ENCODE peak calls at places on chromosome 22, in nine cellular contexts. P is prostate gland; V is colonic mucosa; S is PC-9; F is naive thymus-derived CD4-positive, alpha-beta T cell; T is fibroblast of lung; D is esophagus muscularis mucosa; C is CD8-positive, alpha-beta T cell; W is heart right ventricle. L is an unnamed sample. For H3K4me1 and H3K36me3, the result is how much of the 10 kb centered on the place peaks cover.

GRCh38 chr22:24977370-24978230 is 25.1 kb downstream of the KIAA1671 start:
- DNase-seq in P (peak), V (peak), S (no peak), F (no peak), T (no peak), D (no peak), C (no peak), W (peak), L (no peak)

GRCh38 chr22:35175392-35175791 is 81.9 kb upstream of the HMGXB4 start:
- DNase-seq in P (no peak), V (no peak), S (no peak), F (no peak), T (no peak), D (peak), C (no peak), W (no peak), L (no peak)

GRCh38 chr22:40578171-40578570 is 58.3 kb downstream of the MRTFA start:
- DNase-seq in P (no peak), V (no peak), S (no peak), F (peak), T (no peak), D (no peak), C (no peak), W (no peak), L (no peak)

GRCh38 chr22:44382461-44383038 is 69.8 kb upstream of the SHISAL1 start:
- DNase-seq in P (no peak), V (no peak), S (no peak), F (no peak), T (no peak), D (no peak), C (no peak), W (no peak), L (no peak)

GRCh38 chr22:49807780-49808708 is 19.6 kb downstream of the BRD1 start:
- DNase-seq in P (no peak), V (no peak), S (no peak), F (peak), T (peak), D (no peak), C (peak), W (no peak), L (no peak)

GRCh38 chr22:19910180-19910744 is 31.3 kb upstream of the COMT start:
- DNase-seq in P (no peak), V (no peak), S (no peak), F (no peak), T (no peak), D (no peak), C (no peak), W (no peak), L (no peak)

GRCh38 chr22:20094158-20094807 is 14.2 kb downstream of the DGCR8 start:
- DNase-seq in P (no peak), V (no peak), S (no peak), F (no peak), T (no peak), D (no peak), C (no peak), W (no peak), L (no peak)

GRCh38 chr22:49647346-49648026 is 180.2 kb downstream of the BRD1 start:
- DNase-seq in P (no peak), V (no peak), S (no peak), F (no peak), T (no peak), D (no peak), C (no peak), W (no peak), L (no peak)

GRCh38 chr22:35231585-35232084 is 25.7 kb upstream of the HMGXB4 start:
- DNase-seq in P (peak), V (peak), S (peak), F (peak), T (peak), D (no peak), C (peak), W (peak), L (peak)

GRCh38 chr22:48727454-48728058 is 1100.1 kb downstream of the BRD1 start:
- DNase-seq in P (no peak), V (no peak), S (no peak), F (no peak), T (no peak), D (no peak), C (no peak), W (no peak), L (no peak)

GRCh38 chr22:50148991-50149721 is 21.4 kb upstream of the PANX2 start:
- DNase-seq in P (peak), V (peak), S (peak), F (peak), T (peak), D (no peak), C (peak), W (no peak), L (peak)

GRCh38 chr22:44975444-44976262 is 34.2 kb downstream of the PHF21B start:
- DNase-seq in P (peak), V (peak), S (peak), F (no peak), T (peak), D (no peak), C (no peak), W (peak), L (peak)

GRCh38 chr22:48161354-48161753 is 1398.9 kb downstream of the TBC1D22A start:
- DNase-seq in P (no peak), V (peak), S (no peak), F (no peak), T (no peak), D (no peak), C (no peak), W (no peak), L (no peak)

GRCh38 chr22:21015051-21016006 is at the start of gene P2RX6:
- DNase-seq in P (no peak), V (no peak), S (no peak), F (no peak), T (peak), D (no peak), C (no peak), W (no peak), L (peak)

GRCh38 chr22:45969414-45969799 is 7.6 kb downstream of the WNT7B start:
- DNase-seq in P (no peak), V (no peak), S (peak), F (no peak), T (no peak), D (no peak), C (no peak), W (no peak), L (no peak)

GRCh38 chr22:50170453-50171318 is at the start of gene PANX2:
- DNase-seq in P (no peak), V (no peak), S (no peak), F (no peak), T (peak), D (no peak), C (no peak), W (no peak), L (no peak)

GRCh38 chr22:17744430-17744829 is 29.8 kb downstream of the BID start:
- DNase-seq in P (no peak), V (no peak), S (no peak), F (no peak), T (no peak), D (no peak), C (no peak), W (no peak), L (no peak)

GRCh38 chr22:20953668-20954500 is 13.2 kb upstream of the AIFM3 start:
- DNase-seq in P (peak), V (no peak), S (no peak), F (no peak), T (peak), D (no peak), C (no peak), W (no peak), L (peak)

GRCh38 chr22:40519284-40519947 is 117.1 kb downstream of the MRTFA start:
- DNase-seq in P (no peak), V (no peak), S (no peak), F (peak), T (no peak), D (no peak), C (no peak), W (no peak), L (no peak)

GRCh38 chr22:19761500-19762314 is 1.1 kb downstream of the TBX1 start:
- DNase-seq in P (no peak), V (no peak), S (no peak), F (no peak), T (no peak), D (no peak), C (no peak), W (no peak), L (no peak)

GRCh38 chr22:20116376-20116950 is 559 bp downstream of the RANBP1 start:
- DNase-seq in P (no peak), V (no peak), S (no peak), F (no peak), T (no peak), D (no peak), C (no peak), W (peak), L (no peak)

GRCh38 chr22:26002456-26002855 is 166.8 kb upstream of the SEZ6L start:
- DNase-seq in P (no peak), V (no peak), S (no peak), F (no peak), T (no peak), D (no peak), C (no peak), W (no peak), L (no peak)

GRCh38 chr22:38733329-38734202 is 22.2 kb downstream of the SUN2 start:
- DNase-seq in P (peak), V (peak), S (no peak), F (no peak), T (peak), D (peak), C (peak), W (peak), L (peak)

GRCh38 chr22:17948101-17948500 is 76.3 kb downstream of the MICAL3 start:
- DNase-seq in P (no peak), V (no peak), S (no peak), F (no peak), T (no peak), D (no peak), C (no peak), W (no peak), L (no peak)

GRCh38 chr22:40965936-40966557 is 14.9 kb downstream of the RBX1 start:
- DNase-seq in P (peak), V (no peak), S (no peak), F (no peak), T (no peak), D (no peak), C (no peak), W (no peak), L (no peak)

GRCh38 chr22:25057013-25057881 is 104.7 kb downstream of the KIAA1671 start:
- DNase-seq in P (peak), V (peak), S (no peak), F (peak), T (no peak), D (no peak), C (peak), W (peak), L (peak)

GRCh38 chr22:19772673-19773469 is 12.3 kb downstream of the TBX1 start:
- DNase-seq in P (no peak), V (no peak), S (no peak), F (no peak), T (no peak), D (no peak), C (no peak), W (no peak), L (no peak)

GRCh38 chr22:49586244-49586748 is 241.4 kb downstream of the BRD1 start:
- DNase-seq in P (no peak), V (no peak), S (no peak), F (no peak), T (no peak), D (no peak), C (no peak), W (no peak), L (no peak)

GRCh38 chr22:46933040-46933439 is 170.6 kb downstream of the TBC1D22A start:
- DNase-seq in P (no peak), V (no peak), S (no peak), F (no peak), T (no peak), D (no peak), C (no peak), W (no peak), L (no peak)

GRCh38 chr22:35066768-35067167 is 810 bp downstream of the ISX start:
- DNase-seq in P (no peak), V (peak), S (no peak), F (no peak), T (no peak), D (no peak), C (no peak), W (no peak), L (no peak)

DNA sequence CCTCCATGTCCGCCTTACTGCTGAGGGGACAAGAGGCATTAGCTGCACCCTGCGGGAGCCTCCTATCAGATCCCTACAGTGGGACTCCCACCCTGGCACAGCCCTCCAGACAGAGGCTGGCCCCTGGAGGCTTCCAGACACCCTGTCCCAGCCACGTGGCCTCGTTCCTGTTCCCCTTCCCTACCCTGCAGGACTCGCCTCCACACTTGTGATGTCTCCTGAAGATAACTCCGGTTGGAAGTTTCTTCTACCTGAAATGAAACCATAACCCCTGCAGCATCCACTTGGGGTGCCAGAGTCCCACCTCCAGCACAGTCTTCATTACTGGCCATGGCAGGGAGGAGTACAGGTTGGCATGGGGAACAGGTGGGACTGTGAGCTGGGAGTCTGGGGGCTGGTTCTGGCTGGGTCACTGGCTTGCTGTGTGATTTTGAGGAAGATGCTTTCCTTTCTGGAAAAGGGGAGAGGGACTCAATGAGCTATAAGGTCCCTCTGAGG is 4.9 kb upstream of the SH3BP1 start:
- DNase-seq in P (no peak), V (no peak), S (no peak), F (no peak), T (no peak), D (no peak), C (no peak), W (no peak), L (no peak)
- H3K4me1 ChIP-seq in P (under half), V (under half), S (under half), F (half or more), T (under half), D (under half), C (half or more), W (half or more), L (under half)

GRCh38 chr22:23184764-23185113 is 4.4 kb downstream of the BCR start:
- DNase-seq in P (no peak), V (no peak), S (no peak), F (no peak), T (no peak), D (no peak), C (no peak), W (no peak), L (no peak)
- H3K4me3 ChIP-seq in P (no peak), V (no peak), S (peak), F (no peak), T (no peak), D (peak), C (no peak), W (no peak), L (no peak)

GRCh38 chr22:29265929-29266328 is 1.9 kb downstream of the RHBDD3 start:
- DNase-seq in P (no peak), V (no peak), S (no peak), F (no peak), T (no peak), D (no peak), C (no peak), W (no peak), L (no peak)

GRCh38 chr22:29267462-29267857 is 321 bp downstream of the RHBDD3 start:
- DNase-seq in P (no peak), V (peak), S (no peak), F (no peak), T (no peak), D (no peak), C (no peak), W (no peak), L (no peak)

GRCh38 chr22:29267858-29268510 is at the start of the genes EWSR1 and RHBDD3:
- DNase-seq in P (peak), V (peak), S (peak), F (peak), T (peak), D (peak), C (peak), W (peak), L (peak)

GRCh38 chr22:29265306-29265705 is 2.5 kb downstream of the RHBDD3 start:
- DNase-seq in P (no peak), V (no peak), S (no peak), F (no peak), T (no peak), D (no peak), C (no peak), W (no peak), L (no peak)

DNA sequence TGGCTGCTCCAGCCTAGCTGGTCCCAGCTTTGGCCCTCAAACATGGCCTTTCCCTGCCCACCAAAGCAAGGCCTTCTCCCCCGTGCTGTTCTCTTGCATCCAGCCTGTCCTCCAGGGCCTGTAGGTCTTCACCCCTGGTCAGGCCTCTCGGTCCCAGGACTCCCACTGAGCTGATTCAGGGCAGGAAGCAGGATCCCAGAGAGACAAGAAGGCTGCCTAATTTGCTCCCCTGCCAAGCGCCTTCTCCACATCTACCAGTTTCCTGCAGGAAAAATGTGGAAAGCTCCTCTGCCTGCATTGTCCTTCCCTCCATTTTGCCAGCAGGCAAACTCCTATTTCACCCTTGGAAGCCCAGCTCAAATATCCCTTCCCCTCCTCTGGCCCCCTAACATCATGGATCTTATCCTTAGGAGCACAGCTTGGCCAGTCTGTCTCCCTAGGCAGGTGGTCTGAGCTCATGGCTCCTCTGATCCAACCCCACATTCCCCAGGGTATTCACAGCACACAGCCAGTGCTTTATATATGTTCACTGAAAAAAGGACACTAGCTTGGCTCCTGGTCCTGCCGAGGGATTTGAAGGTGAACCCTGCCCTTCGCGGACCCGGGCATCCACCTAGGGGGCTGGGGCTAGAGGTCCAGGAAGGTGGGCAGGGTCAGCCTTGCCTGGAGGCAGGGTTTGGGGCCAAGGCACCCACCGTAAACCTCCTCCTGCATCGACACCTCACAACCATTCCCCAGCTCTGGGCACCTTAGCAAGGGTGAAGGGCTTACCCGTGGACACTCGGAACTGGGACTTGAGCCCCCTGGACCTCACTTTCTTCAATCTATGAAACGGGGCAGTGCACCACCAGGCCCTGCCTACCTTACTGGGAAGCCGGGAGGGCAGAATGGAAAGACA is 968 bp downstream of the RHBDD3 start:
- DNase-seq in P (no peak), V (no peak), S (no peak), F (no peak), T (peak), D (no peak), C (peak), W (no peak), L (no peak)
- H3K36me3 ChIP-seq in P (under half), V (under half), S (under half), F (under half), T (under half), D (under half), C (under half), W (under half), L (under half)

DNA sequence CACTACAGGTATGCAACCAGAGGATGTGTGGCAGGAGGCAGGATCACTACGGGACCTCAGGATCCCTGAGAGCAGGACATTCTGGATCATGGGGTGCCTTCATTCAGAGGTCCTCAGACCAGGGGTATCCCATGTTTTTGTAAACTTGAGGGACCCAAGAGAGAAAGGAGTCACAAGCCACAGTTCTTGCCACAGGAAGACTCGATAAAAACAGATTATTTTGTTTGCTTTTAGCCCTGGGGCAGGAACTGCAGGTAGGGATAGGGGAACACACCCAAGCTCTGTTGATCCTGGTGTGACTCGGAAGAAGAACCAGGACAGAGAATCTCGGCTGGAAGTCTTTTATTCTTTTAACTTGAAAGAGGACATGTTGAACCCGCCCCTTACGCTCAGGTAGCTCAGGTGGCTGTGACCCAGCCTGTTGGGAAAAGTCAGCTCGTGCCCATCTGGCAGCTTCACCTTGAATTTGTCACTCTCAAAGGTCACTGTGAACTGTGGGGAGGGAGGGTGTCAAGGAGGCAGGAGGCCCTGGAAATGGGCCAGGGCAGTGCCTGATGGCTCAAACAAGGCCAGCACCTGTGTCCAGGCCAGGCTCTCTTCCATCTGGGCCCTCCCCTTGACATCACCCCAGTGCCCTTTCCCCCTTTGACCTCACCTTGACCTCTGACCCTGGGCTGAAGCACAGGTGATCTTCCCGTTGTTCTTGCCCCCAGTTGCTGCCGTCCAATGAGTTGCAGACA is 9.8 kb downstream of the LGALS2 start:
- DNase-seq in P (no peak), V (peak), S (peak), F (no peak), T (no peak), D (no peak), C (no peak), W (no peak), L (peak)
- H3K4me1 ChIP-seq in P (under half), V (under half), S (half or more), F (under half), T (under half), D (under half), C (under half), W (under half), L (half or more)

DNA sequence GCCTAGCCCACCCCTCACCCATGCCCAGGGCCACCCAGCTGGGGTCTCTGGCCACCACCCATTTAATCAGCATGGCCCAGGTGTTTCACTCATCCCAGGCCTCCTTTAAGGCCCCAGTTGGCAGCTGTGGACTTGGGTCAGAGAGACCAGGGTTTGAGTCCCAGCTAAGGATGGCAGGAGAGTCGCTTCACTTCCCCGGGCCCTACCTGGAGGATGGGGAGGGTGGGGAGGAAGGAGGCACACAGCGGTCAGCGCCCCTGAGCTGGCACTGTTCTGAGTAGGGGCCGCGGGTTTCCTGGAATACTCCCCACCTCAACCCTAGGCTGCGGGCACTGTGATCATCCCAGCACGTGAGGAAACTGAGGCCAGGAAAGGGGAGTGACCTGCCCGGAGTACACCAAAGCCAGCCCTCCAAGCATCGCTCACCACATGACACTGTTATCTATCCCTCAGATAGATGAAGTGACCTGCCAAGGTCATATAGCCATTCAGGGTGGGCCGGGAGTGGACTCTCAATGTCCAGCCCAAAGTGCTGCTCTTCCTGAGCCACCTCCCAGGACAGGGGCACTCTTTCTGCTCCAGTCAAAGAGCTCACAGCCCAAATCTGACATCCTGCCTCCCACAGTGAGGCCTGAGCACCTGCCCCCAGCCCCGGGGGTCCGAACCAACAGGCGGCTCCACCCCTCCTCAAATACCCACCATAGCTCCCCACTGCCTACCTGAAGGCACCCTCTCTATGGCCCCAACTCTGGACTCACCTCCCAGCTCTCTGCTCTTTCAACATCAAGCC is 3.4 kb upstream of the ATP5MGL start:
- DNase-seq in P (no peak), V (no peak), S (no peak), F (no peak), T (no peak), D (no peak), C (no peak), W (no peak), L (no peak)
- H3K4me3 ChIP-seq in P (no peak), V (no peak), S (no peak), F (no peak), T (no peak), D (no peak), C (no peak), W (peak), L (no peak)

GRCh38 chr22:36443198-36443770 is 38.2 kb downstream of the TXN2 start:
- DNase-seq in P (no peak), V (no peak), S (no peak), F (no peak), T (peak), D (no peak), C (no peak), W (no peak), L (no peak)
- H3K36me3 ChIP-seq in P (under half), V (under half), S (under half), F (under half), T (under half), D (under half), C (under half), W (under half), L (under half)